ENCODE peak calls at places on chromosomes 1 and 21, in ten cellular contexts. M, L, P, H, I, U, Z, W, E and Y are unnamed samples. For H3K4me1, the result is how much of the 10 kb centered on the place peaks cover.

GRCh38 chr1:112358798-112359408 is 37.1 kb upstream of the CTTNBP2NL start:
- DNase-seq in E (peak), P (peak), M (peak), I (peak), W (peak), Z (peak), L (peak), U (peak), H (peak), Y (peak)

GRCh38 chr21:42437786-42438185 is 34.1 kb downstream of the UBASH3A start:
- DNase-seq in P (no peak), W (no peak), U (peak), I (no peak), E (no peak), H (no peak), M (no peak), Z (no peak), L (no peak), Y (no peak)

GRCh38 chr1:243343970-243344749 is 88.3 kb downstream of the SDCCAG8 start:
- DNase-seq in U (peak), E (no peak), P (no peak), I (no peak), Z (no peak), W (no peak), M (no peak), H (no peak), L (no peak), Y (no peak)

GRCh38 chr1:215523128-215523861 is 43.8 kb upstream of the KCTD3 start:
- DNase-seq in L (no peak), I (no peak), U (no peak), H (no peak), Z (no peak), P (no peak), E (no peak), W (no peak), M (no peak), Y (no peak)

GRCh38 chr1:225427249-225428065 is at the start of gene LBR:
- DNase-seq in U (peak), I (peak), L (peak), W (peak), Z (no peak), H (peak), M (no peak), E (peak), P (peak), Y (no peak)

GRCh38 chr1:31712625-31713024 is 8.8 kb upstream of the COL16A1 start:
- DNase-seq in I (no peak), M (no peak), W (no peak), E (no peak), U (peak), H (peak), L (no peak), Z (no peak), P (no peak), Y (no peak)

GRCh38 chr1:44631647-44632510 is 42.4 kb downstream of the TMEM53 start:
- DNase-seq in L (peak), Z (peak), U (peak), M (peak), W (peak), P (peak), E (peak), I (peak), H (peak), Y (peak)

GRCh38 chr1:216057947-216058346 is 365.3 kb downstream of the USH2A start:
- DNase-seq in E (no peak), M (no peak), H (no peak), Z (no peak), I (no peak), L (no peak), U (no peak), W (no peak), P (no peak), Y (no peak)

GRCh38 chr1:89546934-89547562 is 22.4 kb downstream of the LRRC8B start:
- DNase-seq in L (no peak), E (no peak), P (no peak), U (no peak), I (no peak), W (no peak), M (no peak), Z (no peak), H (no peak), Y (no peak)

GRCh38 chr1:167934407-167935251 is 1.9 kb upstream of the DCAF6 start:
- DNase-seq in L (no peak), P (no peak), W (no peak), U (no peak), Z (no peak), E (no peak), I (no peak), M (no peak), H (no peak), Y (no peak)

GRCh38 chr1:242828828-242829227 is 304.3 kb upstream of the PLD5 start:
- DNase-seq in P (no peak), E (no peak), M (no peak), H (no peak), Z (no peak), W (no peak), U (no peak), L (no peak), I (no peak), Y (no peak)

GRCh38 chr1:115679141-115679611 is 37.4 kb downstream of the VANGL1 start:
- DNase-seq in U (peak), E (no peak), L (no peak), W (peak), H (peak), P (no peak), I (no peak), Z (no peak), M (no peak), Y (no peak)

GRCh38 chr1:32470431-32470830 is 5.6 kb downstream of the ZBTB8B start:
- DNase-seq in U (no peak), W (no peak), P (no peak), M (no peak), I (no peak), E (no peak), H (no peak), Z (no peak), L (no peak), Y (no peak)

GRCh38 chr1:207922554-207922953 is 11.6 kb upstream of the CD34 start:
- DNase-seq in M (no peak), I (no peak), P (peak), U (no peak), L (no peak), Z (no peak), H (peak), E (no peak), W (peak), Y (no peak)

GRCh38 chr21:25961042-25961441 is 209.5 kb downstream of the APP start:
- DNase-seq in H (no peak), M (no peak), P (no peak), W (no peak), L (no peak), I (no peak), E (no peak), U (no peak), Z (no peak), Y (no peak)

GRCh38 chr1:38444311-38444710 is 397.7 kb upstream of the POU3F1 start:
- DNase-seq in E (no peak), U (no peak), I (no peak), W (no peak), L (no peak), H (no peak), P (no peak), Z (no peak), M (no peak), Y (no peak)

GRCh38 chr1:24318238-24318987 is 744 bp upstream of the GRHL3 start:
- DNase-seq in H (no peak), L (no peak), I (no peak), M (no peak), W (no peak), U (peak), Z (no peak), E (no peak), P (no peak), Y (no peak)

GRCh38 chr1:219773775-219774174 is 154.6 kb downstream of the SLC30A10 start:
- DNase-seq in U (no peak), L (no peak), I (no peak), E (no peak), W (no peak), Z (no peak), P (no peak), M (no peak), H (no peak), Y (no peak)

GRCh38 chr1:94578856-94579255 is 37.3 kb upstream of the F3 start:
- DNase-seq in L (no peak), H (no peak), M (no peak), P (no peak), W (no peak), I (no peak), E (no peak), Z (no peak), U (no peak), Y (no peak)

GRCh38 chr1:214551436-214552173 is at the start of gene PTPN14:
- DNase-seq in W (peak), P (peak), H (peak), L (peak), U (peak), Z (peak), E (peak), M (peak), I (peak), Y (peak)

GRCh38 chr1:21659099-21659923 is 9.8 kb downstream of the RAP1GAP start:
- DNase-seq in U (peak), I (peak), E (peak), H (peak), W (peak), P (peak), M (peak), L (peak), Z (peak), Y (peak)

GRCh38 chr1:111513410-111514020 is 10.1 kb upstream of the ADORA3 start:
- DNase-seq in M (no peak), U (no peak), H (peak), Z (no peak), E (no peak), I (no peak), P (no peak), L (no peak), W (no peak), Y (no peak)

GRCh38 chr1:77459881-77460280 is 178.1 kb downstream of the AK5 start:
- DNase-seq in M (no peak), H (no peak), I (no peak), P (no peak), W (no peak), E (no peak), Z (no peak), U (no peak), L (no peak), Y (no peak)

GRCh38 chr1:32818804-32819541 is 1.5 kb downstream of the S100PBP start:
- DNase-seq in I (no peak), Z (no peak), U (no peak), P (no peak), H (no peak), M (no peak), L (no peak), E (no peak), W (no peak), Y (no peak)

GRCh38 chr1:16430598-16430997 is 6.6 kb downstream of the SPATA21 start:
- DNase-seq in M (no peak), H (no peak), W (no peak), I (no peak), U (no peak), Z (no peak), L (no peak), E (no peak), P (no peak), Y (no peak)

GRCh38 chr1:38784452-38785284 is 74.9 kb downstream of the RRAGC start:
- DNase-seq in Z (no peak), W (no peak), L (no peak), I (no peak), U (no peak), M (no peak), H (no peak), P (no peak), E (no peak), Y (no peak)

GRCh38 chr1:212928323-212929281 is 21.7 kb upstream of the VASH2 start:
- DNase-seq in H (no peak), I (no peak), Z (no peak), L (no peak), E (no peak), P (no peak), M (no peak), U (peak), W (no peak), Y (no peak)

GRCh38 chr21:16908087-16908486 is 604.8 kb upstream of the CXADR start:
- DNase-seq in W (no peak), E (no peak), P (no peak), U (no peak), Z (peak), H (no peak), M (peak), I (no peak), L (no peak), Y (peak)

GRCh38 chr1:97712980-97713379 is 207.9 kb downstream of the DPYD start:
- DNase-seq in H (no peak), M (no peak), W (no peak), P (no peak), Z (no peak), I (no peak), E (no peak), U (no peak), L (no peak), Y (no peak)

GRCh38 chr21:18430341-18430740 is 26.8 kb upstream of the TMPRSS15 start:
- DNase-seq in I (no peak), L (no peak), W (no peak), M (no peak), E (no peak), P (no peak), H (no peak), U (no peak), Z (no peak), Y (no peak)

GRCh38 chr1:61053712-61054608 is 28.4 kb upstream of the NFIA start:
- DNase-seq in W (peak), L (peak), U (peak), P (peak), E (peak), H (peak), I (no peak), Z (no peak), M (no peak), Y (peak)

GRCh38 chr21:46641656-46642055 is 6.2 kb downstream of the PRMT2 start:
- DNase-seq in U (no peak), Z (no peak), H (no peak), M (no peak), W (no peak), I (no peak), L (no peak), P (no peak), E (no peak), Y (no peak)

GRCh38 chr1:164794310-164794709 is 235.3 kb downstream of the PBX1 start:
- DNase-seq in M (peak), H (no peak), Z (peak), I (peak), P (no peak), L (no peak), U (peak), E (no peak), W (no peak), Y (no peak)

GRCh38 chr21:35136586-35137254 is 87.6 kb upstream of the RUNX1 start:
- DNase-seq in M (no peak), H (no peak), P (no peak), W (no peak), I (no peak), Z (no peak), E (no peak), L (no peak), U (peak), Y (no peak)

GRCh38 chr1:203584040-203584439 is 42.6 kb upstream of the ATP2B4 start:
- DNase-seq in I (no peak), W (no peak), L (no peak), M (no peak), E (no peak), Z (no peak), U (no peak), H (no peak), P (no peak), Y (no peak)

GRCh38 chr1:18606443-18607288 is 24.0 kb upstream of the PAX7 start:
- DNase-seq in E (no peak), U (no peak), W (no peak), I (no peak), L (no peak), P (no peak), H (no peak), M (no peak), Z (no peak), Y (no peak)

GRCh38 chr1:18612088-18612487 is 18.6 kb upstream of the PAX7 start:
- DNase-seq in L (no peak), Z (no peak), P (no peak), E (no peak), U (no peak), H (no peak), M (no peak), I (no peak), W (no peak), Y (no peak)

GRCh38 chr1:18607289-18607760 is 23.3 kb upstream of the PAX7 start:
- DNase-seq in U (no peak), Z (no peak), H (no peak), P (no peak), E (no peak), W (no peak), I (no peak), M (no peak), L (no peak), Y (no peak)

GRCh38 chr1:18611311-18611710 is 19.3 kb upstream of the PAX7 start:
- DNase-seq in W (no peak), I (no peak), L (no peak), P (no peak), H (no peak), E (no peak), U (no peak), Z (no peak), M (no peak), Y (no peak)

DNA sequence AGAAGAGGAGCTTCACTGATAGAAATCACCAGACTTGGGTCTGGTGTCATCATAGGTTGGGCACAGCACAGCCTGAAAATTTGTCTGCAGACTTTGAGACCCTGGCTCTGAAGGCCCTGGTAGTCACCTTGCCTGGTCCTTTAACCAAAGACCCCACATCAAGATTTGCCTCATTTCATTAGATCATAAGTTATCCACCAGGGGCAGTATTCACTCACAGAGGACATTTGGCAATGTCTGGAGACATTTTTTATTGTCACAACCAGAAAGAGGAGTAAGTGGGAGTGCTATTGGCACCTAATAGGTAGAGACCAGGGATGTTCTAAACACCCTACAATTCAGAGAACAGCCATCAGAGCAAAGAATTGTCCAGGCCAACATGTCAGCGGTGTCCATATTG is 22.1 kb upstream of the PAX7 start:
- DNase-seq in L (no peak), W (no peak), I (no peak), Z (no peak), E (no peak), M (no peak), P (no peak), U (no peak), H (no peak), Y (no peak)
- TF ChIP-seq CTCF in L (no peak), W (no peak), I (no peak), Z (no peak), E (no peak), M (no peak), P (no peak), U (no peak), H (no peak), Y (no peak)

DNA sequence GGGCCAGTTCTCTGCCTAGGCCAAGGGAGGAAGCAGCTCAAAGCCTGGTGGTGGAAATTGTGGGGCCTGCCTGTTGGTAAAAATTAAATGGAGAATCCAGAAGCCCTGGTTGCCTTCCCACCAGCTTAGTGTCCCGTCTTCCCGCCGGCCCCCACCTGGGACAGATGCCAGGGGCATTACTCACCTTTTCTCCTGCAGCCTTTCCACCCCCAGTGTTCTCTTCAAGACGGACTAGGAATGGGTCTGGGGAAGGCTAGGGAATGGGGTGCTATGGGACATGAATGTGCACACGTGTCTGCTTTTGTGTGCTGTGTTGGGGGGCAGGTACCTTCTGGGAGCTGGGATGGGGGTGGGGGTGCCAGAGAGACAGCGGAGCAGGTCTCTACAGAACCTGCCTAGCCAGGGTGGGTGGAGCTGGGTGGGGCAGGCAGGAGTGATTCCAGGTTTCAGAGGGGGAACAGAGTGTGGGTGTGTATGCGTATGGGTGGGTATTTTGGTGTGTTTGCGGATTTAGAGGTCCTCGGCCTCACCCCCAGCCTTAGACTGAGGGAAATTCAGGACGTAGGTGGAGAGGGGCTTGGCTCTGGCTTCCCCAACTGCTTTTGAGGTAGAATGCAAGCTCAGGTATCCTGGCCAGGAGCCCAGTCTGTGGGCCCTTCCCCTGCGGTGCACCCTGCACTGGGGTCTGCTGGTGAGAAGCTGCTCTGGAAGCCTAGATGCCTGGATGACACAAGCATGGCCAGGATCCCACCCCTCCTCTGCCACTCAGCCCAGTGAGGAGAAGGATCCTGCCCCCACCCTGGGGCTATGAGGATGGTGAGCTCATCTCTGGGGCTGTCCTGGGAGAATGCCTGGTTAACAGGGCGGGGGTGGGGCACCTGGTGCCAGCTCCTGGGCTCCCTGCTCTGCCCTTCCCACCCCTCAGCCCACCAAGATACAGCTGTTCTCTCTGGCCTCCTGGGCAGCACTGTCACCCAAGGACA is 7.7 kb downstream of the VANGL2 start:
- DNase-seq in P (no peak), U (no peak), E (no peak), I (no peak), M (peak), L (no peak), W (no peak), Z (no peak), H (no peak), Y (no peak)
- H3K4me3 ChIP-seq in P (no peak), U (no peak), E (no peak), I (no peak), M (no peak), L (no peak), W (no peak), Z (no peak), H (no peak), Y (no peak)

GRCh38 chr1:85900921-85901320 is 192.7 kb upstream of the ZNHIT6 start:
- DNase-seq in H (no peak), L (no peak), Z (no peak), U (no peak), E (no peak), P (no peak), M (no peak), W (no peak), I (no peak), Y (no peak)

GRCh38 chr1:85894651-85895050 is 186.4 kb upstream of the ZNHIT6 start:
- DNase-seq in M (no peak), L (no peak), W (no peak), Z (no peak), E (no peak), I (peak), P (no peak), H (no peak), U (peak), Y (no peak)

DNA sequence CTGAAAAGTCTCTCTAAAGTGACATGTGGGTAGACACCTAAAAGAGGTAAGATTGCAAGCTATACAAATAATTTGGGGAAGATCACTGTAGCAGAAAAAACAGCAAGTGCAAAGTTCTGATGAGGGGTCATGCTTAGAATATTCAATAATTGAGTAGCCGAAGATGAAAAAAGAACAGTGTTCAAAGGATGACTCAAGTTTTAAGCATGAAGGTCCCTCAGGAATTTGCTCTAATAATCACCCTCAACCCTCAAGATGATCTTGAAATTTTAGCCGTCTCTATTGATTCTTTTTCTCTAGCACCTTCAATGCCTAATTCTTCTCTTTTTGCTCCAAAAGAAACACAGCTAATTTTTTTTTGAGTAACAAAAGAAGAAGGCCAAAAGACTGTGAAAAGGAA is 190.6 kb upstream of the ZNHIT6 start:
- DNase-seq in H (no peak), U (no peak), P (no peak), L (no peak), E (no peak), Z (no peak), W (no peak), M (no peak), I (no peak), Y (no peak)
- H3K4me1 ChIP-seq in H (under half), U (under half), P (under half), L (under half), E (under half), Z (under half), W (under half), M (under half), I (under half), Y (under half)

DNA sequence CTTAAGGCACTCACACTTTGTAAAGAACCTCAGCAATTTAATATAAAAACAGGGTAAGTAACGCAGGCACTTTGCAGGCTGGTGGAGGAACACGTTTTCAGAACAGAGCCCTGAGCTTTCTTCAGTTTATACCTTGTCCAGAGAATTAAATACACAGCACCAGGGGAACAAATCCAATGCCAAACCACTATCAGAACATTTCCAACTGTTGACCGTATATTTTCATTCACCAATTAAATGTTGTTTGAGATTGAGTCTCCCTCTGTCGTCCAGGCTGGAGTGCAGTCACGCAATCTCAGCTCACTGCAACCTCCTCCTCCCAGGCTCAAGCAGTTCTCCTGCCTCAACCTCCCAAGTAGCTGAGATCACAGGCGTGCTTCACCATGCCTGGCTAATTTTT is 29.7 kb downstream of the CLSTN1 start:
- DNase-seq in W (no peak), P (no peak), Z (no peak), M (no peak), I (no peak), E (no peak), U (no peak), H (no peak), L (no peak), Y (no peak)
- TF ChIP-seq CTCF in W (no peak), P (no peak), Z (peak), M (no peak), I (no peak), E (no peak), U (no peak), H (no peak), L (no peak), Y (no peak)